ENCODE peak calls at places on chromosomes 3 and 15, in ten cellular contexts. H is NB4, G is endothelial cell of umbilical vein, P is breast epithelium, V is body of pancreas, N is A549, I is heart left ventricle, L is IMR-90, S is ovary, K is adrenal gland. Q is an unnamed sample.

GRCh38 chr3:138624518-138624917 is 15.9 kb downstream of the FAIM start:
- DNase-seq in K (no peak), I (no peak), L (no peak), H (no peak), S (no peak), G (no peak), P (no peak), N (no peak), V (no peak), Q (no peak)

GRCh38 chr15:25866874-25867273 is 3.7 kb upstream of the ATP10A start:
- DNase-seq in V (no peak), H (no peak), L (no peak), I (no peak), G (no peak), K (no peak), N (no peak), P (no peak), S (no peak), Q (no peak)

GRCh38 chr3:52331091-52331490 is 15.0 kb downstream of the DNAH1 start:
- DNase-seq in I (no peak), K (no peak), N (no peak), P (no peak), G (no peak), V (no peak), L (no peak), H (no peak), S (no peak), Q (no peak)

GRCh38 chr3:114285648-114286230 is 8.1 kb upstream of the TIGIT start:
- DNase-seq in K (no peak), P (no peak), H (no peak), I (no peak), S (no peak), N (no peak), L (no peak), V (no peak), G (no peak), Q (no peak)

GRCh38 chr3:88589131-88589530 is 439.4 kb downstream of the C3orf38 start:
- DNase-seq in I (no peak), H (no peak), K (no peak), S (no peak), G (no peak), V (no peak), N (no peak), L (no peak), P (no peak), Q (no peak)

GRCh38 chr3:128845695-128846491 is 33.5 kb upstream of the ACAD9 start:
- DNase-seq in H (peak; percentile 98), V (peak; percentile 83), N (peak; percentile 62), K (peak; percentile 91), G (peak; percentile 79), P (peak; percentile 79), L (peak; percentile 48), S (peak; percentile 79), I (peak; percentile 92), Q (peak; percentile 99)

GRCh38 chr3:47000922-47001730 is 21.7 kb downstream of the NBEAL2 start:
- DNase-seq in L (no peak), V (no peak), I (no peak), S (no peak), P (no peak), N (no peak), K (no peak), H (no peak), G (no peak), Q (no peak)

GRCh38 chr3:166123576-166123975 is 286.4 kb upstream of the BCHE start:
- DNase-seq in I (no peak), S (no peak), G (no peak), L (peak; percentile 12), N (no peak), H (no peak), K (no peak), P (no peak), V (no peak), Q (peak; percentile 0)

GRCh38 chr3:39505866-39506738 is 38.6 kb downstream of the MOBP start:
- DNase-seq in S (no peak), N (no peak), L (peak; percentile 2), P (no peak), H (no peak), K (no peak), V (no peak), I (no peak), G (peak; percentile 79), Q (no peak)

GRCh38 chr3:39501059-39501458 is 33.6 kb downstream of the MOBP start:
- DNase-seq in G (no peak), N (no peak), H (no peak), K (no peak), V (no peak), S (no peak), I (no peak), L (no peak), P (no peak), Q (no peak)

GRCh38 chr3:39499651-39500273 is 32.3 kb downstream of the MOBP start:
- DNase-seq in G (no peak), H (no peak), V (no peak), S (no peak), I (no peak), K (no peak), N (no peak), L (no peak), P (no peak), Q (no peak)

GRCh38 chr3:39501982-39502837 is 34.7 kb downstream of the MOBP start:
- DNase-seq in K (no peak), N (no peak), I (no peak), P (no peak), L (no peak), H (no peak), V (no peak), G (no peak), S (no peak), Q (no peak)

DNA sequence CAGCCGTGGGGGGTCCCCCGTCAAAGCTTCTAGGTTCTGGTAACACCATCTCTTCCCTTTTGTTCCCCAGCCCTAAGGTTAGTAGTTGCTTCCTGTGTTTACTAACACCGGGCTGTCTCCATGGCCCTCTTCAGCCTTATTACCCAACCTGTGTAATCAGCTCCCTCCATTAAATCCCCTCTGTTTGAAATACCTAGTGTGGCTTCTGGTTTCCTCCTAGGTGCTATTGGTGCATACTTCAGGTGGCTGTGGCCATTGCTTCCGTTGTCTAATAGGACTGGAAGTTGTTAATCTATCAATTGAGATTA is 35.3 kb downstream of the MOBP start:
- DNase-seq in N (no peak), I (no peak), K (no peak), L (no peak), V (no peak), S (no peak), P (no peak), G (no peak), H (no peak), Q (no peak)
- TF ChIP-seq POLR2A in N (no peak), I (no peak), K (no peak), L (no peak), V (no peak), S (no peak), P (no peak), G (no peak), H (no peak), Q (no peak)

DNA sequence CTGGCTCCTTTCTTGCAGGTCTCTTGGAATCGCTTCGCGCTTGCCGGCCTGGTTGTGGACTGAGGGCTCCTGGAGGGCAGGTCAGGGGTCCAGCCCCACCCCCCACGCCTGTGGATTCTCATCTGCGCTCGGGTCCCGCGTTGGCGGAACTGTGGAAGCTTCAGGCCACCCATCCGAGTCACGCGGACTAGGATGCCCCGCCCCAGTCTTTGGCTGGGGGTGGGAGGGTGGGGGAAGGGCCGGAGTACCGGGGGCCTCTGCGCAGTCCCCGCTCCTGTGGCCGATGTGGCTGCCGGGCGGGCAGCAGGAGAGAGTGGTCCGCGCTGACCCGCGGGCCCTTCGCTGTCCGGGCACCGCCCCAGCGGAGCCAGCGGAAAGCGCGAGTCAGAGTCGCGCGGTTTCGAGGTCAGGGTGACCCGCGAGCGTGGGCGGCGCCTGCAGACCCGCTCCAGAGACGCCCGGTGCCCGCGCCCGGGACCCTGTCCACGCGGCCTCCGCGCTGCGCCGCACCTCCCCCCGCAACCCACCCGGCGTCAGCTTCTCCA is 114.2 kb downstream of the KLF13 start:
- DNase-seq in V (peak; percentile 46), P (no peak), S (peak; percentile 21), G (peak; percentile 29), K (peak; percentile 51), H (no peak), L (peak; percentile 27), I (peak; percentile 51), N (no peak), Q (no peak)
- TF ChIP-seq POLR2A in V (peak; percentile 35), P (no peak), S (no peak), G (no peak), K (peak; percentile 19), H (no peak), L (no peak), I (no peak), N (peak; percentile 56), Q (peak; percentile 24)

GRCh38 chr15:85583404-85584390 is 203.3 kb downstream of the AKAP13 start:
- DNase-seq in I (peak; percentile 70), G (peak; percentile 81), L (peak; percentile 68), H (no peak), P (no peak), S (peak; percentile 25), V (peak; percentile 53), N (no peak), K (peak; percentile 42), Q (no peak)

GRCh38 chr15:85582719-85583089 is 202.3 kb downstream of the AKAP13 start:
- DNase-seq in L (peak; percentile 46), K (peak; percentile 60), V (peak; percentile 82), H (no peak), S (peak; percentile 55), G (peak; percentile 98), N (no peak), P (no peak), I (peak; percentile 82), Q (no peak)

GRCh38 chr15:85587707-85588441 is 206.9 kb downstream of the KLHL25 start:
- DNase-seq in S (no peak), H (no peak), N (no peak), I (no peak), G (peak; percentile 58), P (no peak), L (peak; percentile 82), K (no peak), V (no peak), Q (peak; percentile 26)

GRCh38 chr15:85582076-85582718 is 201.8 kb downstream of the AKAP13 start:
- DNase-seq in N (no peak), H (no peak), S (no peak), V (peak; percentile 80), K (peak; percentile 38), L (peak; percentile 24), G (peak; percentile 80), I (no peak), P (no peak), Q (no peak)

GRCh38 chr15:85584791-85585360 is 204.5 kb downstream of the AKAP13 start:
- DNase-seq in G (no peak), P (no peak), V (no peak), S (no peak), I (no peak), H (no peak), L (no peak), K (no peak), N (no peak), Q (no peak)
- TF ChIP-seq POLR2A in G (no peak), P (no peak), V (no peak), S (no peak), I (no peak), H (no peak), L (no peak), K (no peak), N (no peak), Q (no peak)

DNA sequence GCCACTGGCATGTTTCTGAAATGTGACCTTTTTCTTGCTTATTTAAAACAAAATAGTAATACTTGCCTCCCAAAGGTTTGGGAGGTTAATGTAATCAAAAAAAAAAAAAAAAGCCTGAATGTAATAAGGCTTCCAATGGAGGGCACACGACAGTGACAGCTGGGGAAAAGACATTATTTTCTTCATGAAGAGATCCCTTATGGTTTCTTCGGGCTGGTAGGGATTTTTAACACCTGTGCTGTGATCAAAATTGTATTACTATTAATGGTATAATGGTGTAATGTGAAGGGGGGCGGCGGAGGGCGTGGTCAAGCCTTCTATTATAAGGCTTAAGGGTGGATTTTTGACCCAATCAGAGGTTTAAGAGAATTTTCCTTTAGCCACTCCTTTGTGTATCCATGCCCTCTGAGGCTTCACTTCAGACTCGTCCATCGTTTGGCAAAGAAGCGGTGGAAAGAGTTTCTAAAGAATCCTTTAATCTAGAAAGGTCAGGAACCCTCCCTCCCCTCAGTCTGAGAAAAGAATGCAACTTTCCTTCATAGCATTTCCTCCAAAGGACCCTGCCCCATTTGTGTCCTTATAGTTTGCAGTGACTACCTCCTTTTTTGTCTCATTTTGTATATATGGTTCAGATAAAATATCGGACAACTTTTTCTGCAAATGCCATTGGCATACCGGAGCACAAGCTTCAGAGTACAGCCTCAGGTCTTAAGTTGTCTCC is 89.5 kb upstream of the CHD2 start:
- DNase-seq in N (no peak), H (peak; percentile 86), P (no peak), I (peak; percentile 75), S (peak; percentile 69), L (peak; percentile 78), K (peak; percentile 75), V (peak; percentile 91), G (peak; percentile 42), Q (no peak)
- TF ChIP-seq POLR2A in N (peak; percentile 45), H (peak; percentile 81), P (peak; percentile 18), I (no peak), S (no peak), L (peak; percentile 59), K (peak; percentile 26), V (peak; percentile 85), G (no peak), Q (peak; percentile 17)

Q was measured in H54.